ENCODE peak calls at places on chromosomes 6 and 20, in five cellular contexts. I, R, C, S and B are unnamed samples.

GRCh38 chr6:170553686-170554085 is 483 bp upstream of the TBP start:
- DNase-seq in R (no peak), S (peak; percentile 85), I (no peak), C (no peak), B (peak; percentile 37)

GRCh38 chr6:1388927-1389790 is at the start of gene FOXF2:
- DNase-seq in C (peak; percentile 8), R (peak; percentile 79), S (no peak), I (no peak), B (no peak)

GRCh38 chr6:1509241-1509640 is 100.5 kb upstream of the FOXC1 start:
- DNase-seq in I (no peak), S (no peak), R (no peak), C (no peak), B (no peak)

GRCh38 chr6:125453516-125453915 is 151.7 kb upstream of the HDDC2 start:
- DNase-seq in I (no peak), R (no peak), C (no peak), S (no peak), B (no peak)

GRCh38 chr6:3359091-3359752 is 97.6 kb downstream of the SLC22A23 start:
- DNase-seq in S (no peak), I (no peak), R (no peak), C (no peak), B (peak; percentile 31)

GRCh38 chr6:20554326-20554725 is 20.1 kb downstream of the CDKAL1 start:
- DNase-seq in C (no peak), S (no peak), I (no peak), R (no peak), B (no peak)

GRCh38 chr6:75791881-75792280 is 42.8 kb downstream of the MYO6 start:
- DNase-seq in I (no peak), R (no peak), S (no peak), C (no peak), B (no peak)

GRCh38 chr6:72218125-72218524 is 331.8 kb downstream of the RIMS1 start:
- DNase-seq in R (peak; percentile 84), C (peak; percentile 52), I (peak; percentile 46), S (peak; percentile 43), B (peak; percentile 38)

GRCh38 chr6:149864578-149865535 is 698 bp upstream of the LRP11 start:
- DNase-seq in R (no peak), C (peak; percentile 39), S (peak; percentile 88), I (no peak), B (peak; percentile 77)

GRCh38 chr20:33387177-33387576 is 14.1 kb downstream of the CDK5RAP1 start:
- DNase-seq in I (no peak), C (no peak), S (peak; percentile 86), R (no peak), B (peak; percentile 28)

GRCh38 chr20:6053776-6054688 is at the start of gene LRRN4:
- DNase-seq in R (peak; percentile 79), C (no peak), S (peak; percentile 79), I (no peak), B (peak; percentile 26)

GRCh38 chr6:57305112-57305511 is 12.3 kb upstream of the PRIM2 start:
- DNase-seq in S (no peak), R (no peak), I (no peak), C (no peak), B (no peak)

GRCh38 chr20:25283221-25283951 is 35.5 kb downstream of the PYGB start:
- DNase-seq in I (no peak), C (no peak), S (no peak), R (no peak), B (no peak)

GRCh38 chr6:17865243-17865642 is 122.2 kb downstream of the KIF13A start:
- DNase-seq in I (no peak), C (no peak), R (no peak), S (no peak), B (peak; percentile 39)

GRCh38 chr20:48651960-48652359 is 175.8 kb downstream of the PREX1 start:
- DNase-seq in C (no peak), I (no peak), R (no peak), S (no peak), B (no peak)

GRCh38 chr6:45808041-45808440 is 207.6 kb downstream of the CLIC5 start:
- DNase-seq in R (no peak), S (no peak), C (no peak), I (no peak), B (no peak)

GRCh38 chr20:12072221-12072944 is 154.7 kb downstream of the BTBD3 start:
- DNase-seq in S (no peak), I (no peak), C (no peak), R (no peak), B (no peak)

GRCh38 chr6:113995632-113996031 is 24.7 kb upstream of the HDAC2 start:
- DNase-seq in C (no peak), S (peak; percentile 92), R (peak; percentile 54), I (no peak), B (peak; percentile 98)

GRCh38 chr6:114000066-114000465 is 29.1 kb upstream of the HDAC2 start:
- DNase-seq in S (no peak), R (no peak), C (no peak), I (no peak), B (peak; percentile 82)

GRCh38 chr6:113997106-113997505 is 26.2 kb upstream of the HDAC2 start:
- DNase-seq in S (peak; percentile 79), I (no peak), R (no peak), C (no peak), B (peak; percentile 87)

GRCh38 chr6:113999284-113999683 is 28.3 kb upstream of the HDAC2 start:
- DNase-seq in R (no peak), I (no peak), C (no peak), S (no peak), B (no peak)

GRCh38 chr6:113998811-113999210 is 27.9 kb upstream of the HDAC2 start:
- DNase-seq in I (no peak), S (no peak), R (no peak), C (no peak), B (no peak)
- H2BK15ac ChIP-seq in I (no peak overlapping the region), S (no peak overlapping the region), R (no peak overlapping the region), C (no peak overlapping the region), B (peak overlapping the region; percentile 90)

DNA sequence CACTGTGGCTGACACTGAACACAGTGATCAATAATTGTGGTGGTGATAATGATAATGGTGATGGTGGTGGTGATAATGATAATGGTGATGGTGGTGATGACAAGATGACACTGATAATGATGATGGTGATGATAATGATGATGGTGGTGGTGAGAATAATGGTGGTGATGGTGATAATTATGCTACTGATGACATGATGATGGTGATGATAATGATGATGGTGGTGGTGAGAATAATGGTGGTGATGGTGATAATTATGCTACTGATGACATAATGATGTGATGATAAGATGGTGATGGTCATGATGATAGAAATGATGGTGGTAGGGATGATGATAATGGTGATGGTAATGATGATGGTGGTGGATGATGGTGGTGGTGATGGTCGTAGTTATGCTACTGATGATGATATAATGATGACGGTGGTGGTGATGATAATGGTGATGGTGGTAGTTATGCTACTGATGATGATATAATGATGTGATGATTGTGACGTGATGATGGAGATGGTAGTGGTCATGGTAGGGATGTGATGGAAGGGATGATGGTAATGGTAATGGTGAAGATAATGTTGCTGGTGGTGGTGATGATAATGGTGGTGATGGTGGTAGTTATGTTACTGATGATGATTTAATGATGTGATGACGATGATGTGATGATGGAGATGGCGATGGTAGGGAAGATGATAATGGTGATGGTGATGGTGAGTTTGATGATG is 356.5 kb upstream of the CDH4 start:
- DNase-seq in R (no peak), I (no peak), S (no peak), C (no peak), B (no peak)
- H2AFZ ChIP-seq in R (no peak overlapping the region), I (no peak overlapping the region), S (no peak overlapping the region), C (no peak overlapping the region), B (no peak overlapping the region)

DNA sequence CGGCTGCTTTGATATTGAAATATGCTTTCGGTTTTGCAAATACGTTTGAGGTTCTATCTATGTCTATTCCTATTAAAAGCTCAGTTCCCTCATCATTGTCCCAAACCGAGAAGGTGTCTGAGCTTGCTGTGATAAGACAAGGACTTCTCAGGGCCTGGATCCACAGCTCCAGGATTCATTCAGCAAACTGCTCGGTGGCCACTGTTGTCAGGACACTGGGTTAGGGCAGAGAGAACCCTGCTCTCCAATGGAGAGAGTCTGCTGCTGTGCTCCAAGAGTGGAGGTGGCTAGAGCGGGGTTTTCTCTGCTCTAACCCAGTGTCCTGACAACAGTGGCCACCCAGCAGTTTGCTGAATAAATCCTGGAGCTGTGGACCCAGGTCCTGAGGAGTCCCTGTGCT is 198.5 kb downstream of the CDH4 start:
- DNase-seq in I (no peak), C (no peak), R (no peak), S (no peak), B (no peak)
- H2BK15ac ChIP-seq in I (no peak overlapping the region), C (no peak overlapping the region), R (no peak overlapping the region), S (no peak overlapping the region), B (no peak overlapping the region)

DNA sequence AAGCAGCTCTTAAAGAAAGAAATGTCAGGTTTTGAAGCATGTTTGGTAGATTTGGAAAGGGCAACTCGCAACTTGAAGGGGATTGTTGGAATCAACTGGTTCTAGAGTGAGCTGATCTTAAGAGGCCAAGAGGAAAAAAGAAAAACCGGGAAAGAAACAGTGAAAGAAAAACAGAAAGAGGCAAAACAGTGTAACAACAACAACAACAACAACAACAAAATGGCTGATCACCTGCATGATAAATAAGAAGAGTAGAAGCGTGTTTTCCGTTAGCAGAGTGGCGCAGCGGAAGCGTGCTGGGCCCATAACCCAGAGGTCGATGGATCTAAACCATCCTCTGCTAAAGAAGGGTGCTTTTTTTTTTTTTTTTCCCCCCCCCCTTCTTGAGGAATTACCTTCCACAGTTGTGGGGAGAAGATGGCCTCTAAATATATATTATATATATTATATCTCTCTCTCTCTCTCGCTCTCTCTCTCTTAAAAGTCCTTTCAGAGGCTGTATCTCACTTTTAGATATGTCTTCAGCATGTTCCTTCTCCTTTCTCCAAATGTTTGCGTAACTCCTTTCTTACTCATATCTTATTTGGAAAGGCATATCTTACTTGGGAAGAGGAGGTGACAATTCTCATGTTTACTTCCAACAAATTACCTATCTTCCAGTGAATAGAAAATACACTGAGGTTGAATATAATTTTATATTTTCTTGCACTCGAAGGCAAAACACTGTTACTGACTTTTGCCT is 134.4 kb downstream of the OR2B2 start:
- DNase-seq in R (peak; percentile 61), S (no peak), I (no peak), C (no peak), B (no peak)
- H2AFZ ChIP-seq in R (peak overlapping the region; percentile 96), S (peak overlapping the region; percentile 4), I (peak overlapping the region; percentile 58), C (no peak overlapping the region), B (no peak overlapping the region)

DNA sequence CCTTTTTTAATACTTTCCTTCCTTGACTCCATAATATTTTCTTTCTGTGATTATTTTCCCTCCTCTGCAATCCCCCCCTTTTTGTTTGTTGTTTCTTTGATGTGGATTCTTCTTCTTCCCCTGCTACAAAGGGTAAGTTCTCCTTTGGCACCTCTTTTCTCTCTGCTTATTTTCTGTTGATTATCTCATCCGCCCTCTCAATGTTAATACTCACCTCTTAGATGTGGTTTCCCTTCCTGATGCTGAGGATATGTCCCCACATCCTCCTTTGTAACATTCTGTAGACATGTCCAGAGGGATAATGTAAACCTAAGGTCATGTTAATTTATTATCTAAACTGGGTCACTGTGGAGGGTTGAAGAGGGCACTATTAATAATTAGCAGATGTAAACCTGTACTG is 17.7 kb downstream of the FLRT3 start:
- DNase-seq in S (no peak), R (no peak), I (no peak), C (no peak), B (no peak)
- H2BK15ac ChIP-seq in S (no peak overlapping the region), R (no peak overlapping the region), I (no peak overlapping the region), C (no peak overlapping the region), B (no peak overlapping the region)